ENCODE peak calls at places on chromosomes 6 and 20, in six cellular contexts. J is G401; Q is M059J; C is WTC11; M is effector memory CD4-positive, alpha-beta T cell; N is HCEC 1CT. H is an unnamed sample.

GRCh38 chr6:105779113-105779512 is 307.0 kb upstream of the PRDM1 start:
- DNase-seq in J (no peak), Q (no peak), C (no peak), M (no peak), N (no peak), H (no peak)

GRCh38 chr20:63487116-63487764 is 11.6 kb downstream of the EEF1A2 start:
- DNase-seq in J (no peak), Q (no peak), C (no peak), M (no peak), N (no peak), H (no peak)

GRCh38 chr6:136822051-136822378 is 377 bp upstream of the PEX7 start:
- DNase-seq in J (no peak), Q (no peak), C (no peak), M (peak), N (peak), H (peak)

GRCh38 chr6:16256781-16257180 is 18.4 kb downstream of the GMPR start:
- DNase-seq in J (no peak), Q (no peak), C (no peak), M (no peak), N (no peak), H (no peak)

GRCh38 chr6:17665132-17665531 is 41.6 kb downstream of the NUP153 start:
- DNase-seq in J (no peak), Q (no peak), C (no peak), M (no peak), N (no peak), H (no peak)

GRCh38 chr20:50569864-50570836 is 60.0 kb downstream of the PTPN1 start:
- DNase-seq in J (no peak), Q (peak), C (peak), M (no peak), N (peak), H (no peak)

GRCh38 chr6:143536461-143536865 is 24.9 kb upstream of the FUCA2 start:
- DNase-seq in J (peak), Q (peak), C (peak), M (peak), N (peak), H (peak)

GRCh38 chr20:25221592-25222460 is 26.1 kb upstream of the PYGB start:
- DNase-seq in J (no peak), Q (no peak), C (no peak), M (no peak), N (no peak), H (no peak)

GRCh38 chr6:92577077-92577719 is 842.2 kb downstream of the EPHA7 start:
- DNase-seq in J (no peak), Q (no peak), C (peak), M (no peak), N (no peak), H (peak)

GRCh38 chr6:9126845-9127560 is 691.7 kb upstream of the SLC35B3 start:
- DNase-seq in J (no peak), Q (peak), C (no peak), M (no peak), N (peak), H (no peak)

GRCh38 chr20:50438986-50439407 is 71.2 kb upstream of the PTPN1 start:
- DNase-seq in J (no peak), Q (peak), C (no peak), M (no peak), N (peak), H (peak)

GRCh38 chr6:117906454-117906904 is 585 bp upstream of the SLC35F1 start:
- DNase-seq in J (no peak), Q (no peak), C (no peak), M (no peak), N (no peak), H (no peak)

GRCh38 chr6:121540210-121540609 is 104.8 kb downstream of the GJA1 start:
- DNase-seq in J (no peak), Q (no peak), C (no peak), M (no peak), N (no peak), H (no peak)

GRCh38 chr6:156807795-156808194 is 30.6 kb downstream of the ARID1B start:
- DNase-seq in J (no peak), Q (no peak), C (no peak), M (no peak), N (no peak), H (no peak)

GRCh38 chr20:36754656-36755222 is 8.8 kb upstream of the NDRG3 start:
- DNase-seq in J (peak), Q (peak), C (peak), M (no peak), N (peak), H (peak)

GRCh38 chr6:38443750-38444149 is 196.0 kb downstream of the BTBD9 start:
- DNase-seq in J (no peak), Q (peak), C (no peak), M (no peak), N (no peak), H (no peak)

GRCh38 chr6:127516676-127517273 is 2.4 kb downstream of the MTCL3 start:
- DNase-seq in J (peak), Q (peak), C (peak), M (no peak), N (peak), H (peak)

GRCh38 chr20:52749020-52749419 is 223.1 kb upstream of the TSHZ2 start:
- DNase-seq in J (peak), Q (no peak), C (no peak), M (no peak), N (no peak), H (no peak)

GRCh38 chr6:101883398-101883975 is 490.0 kb downstream of the GRIK2 start:
- DNase-seq in J (no peak), Q (no peak), C (no peak), M (no peak), N (no peak), H (no peak)

GRCh38 chr6:99145738-99146137 is 198.0 kb upstream of the FBXL4 start:
- DNase-seq in J (no peak), Q (no peak), C (no peak), M (no peak), N (no peak), H (no peak)

GRCh38 chr6:2952557-2953095 is 18.7 kb downstream of the SERPINB6 start:
- DNase-seq in J (peak), Q (peak), C (peak), M (no peak), N (peak), H (peak)

GRCh38 chr6:169825558-169826225 is 74.3 kb downstream of the ERMARD start:
- DNase-seq in J (no peak), Q (no peak), C (no peak), M (no peak), N (no peak), H (no peak)

GRCh38 chr6:106886922-106887797 is 87.4 kb downstream of the CD24 start:
- DNase-seq in J (no peak), Q (no peak), C (no peak), M (no peak), N (no peak), H (no peak)

GRCh38 chr20:40768105-40768504 is 79.1 kb upstream of the MAFB start:
- DNase-seq in J (no peak), Q (no peak), C (no peak), M (no peak), N (no peak), H (no peak)

GRCh38 chr6:15363523-15364400 is 117.9 kb downstream of the JARID2 start:
- DNase-seq in J (peak), Q (peak), C (no peak), M (no peak), N (no peak), H (no peak)

GRCh38 chr20:20204326-20204725 is 152.0 kb downstream of the CFAP61 start:
- DNase-seq in J (no peak), Q (no peak), C (no peak), M (no peak), N (no peak), H (no peak)

H was measured in MG63.